ENCODE peak calls at places on chromosomes 7 and 10, in six cellular contexts. W, I, Q, A, H and L are unnamed samples.

GRCh38 chr10:88466786-88467185 is 116.3 kb downstream of the RNLS start:
- DNase-seq in H (no peak), W (no peak), I (no peak), A (no peak), Q (no peak), L (no peak)

GRCh38 chr10:91077549-91078017 is 142.9 kb upstream of the PCGF5 start:
- DNase-seq in A (peak), I (peak), H (no peak), W (no peak), Q (peak), L (no peak)

GRCh38 chr7:27972272-27972671 is 208.3 kb downstream of the JAZF1 start:
- DNase-seq in A (no peak), W (no peak), H (no peak), Q (no peak), I (no peak), L (no peak)

GRCh38 chr10:53748319-53748718 is 975.7 kb upstream of the MBL2 start:
- DNase-seq in A (no peak), I (no peak), H (no peak), Q (no peak), W (no peak), L (no peak)

GRCh38 chr7:143458263-143458662 is 15.0 kb downstream of the TAS2R60 start:
- DNase-seq in Q (peak), W (no peak), I (no peak), A (no peak), H (no peak), L (no peak)

GRCh38 chr7:132034748-132035416 is 478.5 kb upstream of the PODXL start:
- DNase-seq in I (no peak), A (no peak), H (no peak), Q (no peak), W (no peak), L (no peak)

GRCh38 chr10:3761916-3762708 is 22.9 kb downstream of the KLF6 start:
- DNase-seq in Q (peak), H (no peak), A (peak), W (peak), I (no peak), L (no peak)

GRCh38 chr10:80468002-80468401 is 13.9 kb downstream of the TSPAN14 start:
- DNase-seq in A (no peak), H (no peak), I (peak), W (no peak), Q (no peak), L (no peak)

GRCh38 chr10:34627741-34628140 is 187.4 kb downstream of the PARD3 start:
- DNase-seq in I (no peak), W (no peak), H (no peak), A (no peak), Q (no peak), L (no peak)

GRCh38 chr7:81603-82342 is 110.6 kb upstream of the FAM20C start:
- DNase-seq in A (no peak), I (no peak), W (no peak), Q (no peak), H (no peak), L (no peak)

GRCh38 chr10:126569513-126570447 is 100.7 kb downstream of the C10orf90 start:
- DNase-seq in Q (peak), W (no peak), I (no peak), A (peak), H (no peak), L (no peak)

GRCh38 chr10:100636848-100637553 is 101.3 kb downstream of the HIF1AN start:
- DNase-seq in A (no peak), I (no peak), Q (no peak), H (no peak), W (no peak), L (no peak)

GRCh38 chr10:99888623-99889022 is 106.2 kb downstream of the ABCC2 start:
- DNase-seq in W (no peak), A (peak), I (no peak), Q (peak), H (no peak), L (no peak)

GRCh38 chr7:156232931-156233705 is 407.5 kb upstream of the RNF32 start:
- DNase-seq in W (no peak), Q (no peak), A (no peak), H (no peak), I (no peak), L (no peak)

GRCh38 chr10:80945267-80945880 is 407.7 kb downstream of the SH2D4B start:
- DNase-seq in A (no peak), I (no peak), Q (no peak), H (peak), W (no peak), L (peak)

GRCh38 chr10:114943000-114943399 is 5.0 kb downstream of the TRUB1 start:
- DNase-seq in W (no peak), H (no peak), Q (no peak), I (peak), A (no peak), L (no peak)

GRCh38 chr7:74297516-74298233 is 8.5 kb downstream of the CLIP2 start:
- DNase-seq in W (no peak), I (no peak), Q (no peak), A (no peak), H (no peak), L (no peak)

GRCh38 chr10:6746782-6747181 is 166.7 kb upstream of the PRKCQ start:
- DNase-seq in A (peak), I (no peak), H (no peak), Q (no peak), W (no peak), L (no peak)

GRCh38 chr7:74032624-74033371 is 4.8 kb downstream of the ELN start:
- DNase-seq in I (no peak), H (no peak), Q (no peak), W (no peak), A (no peak), L (no peak)

GRCh38 chr7:157347217-157347904 is 10.6 kb downstream of the DNAJB6 start:
- DNase-seq in H (no peak), A (peak), I (peak), W (peak), Q (peak), L (no peak)

DNA sequence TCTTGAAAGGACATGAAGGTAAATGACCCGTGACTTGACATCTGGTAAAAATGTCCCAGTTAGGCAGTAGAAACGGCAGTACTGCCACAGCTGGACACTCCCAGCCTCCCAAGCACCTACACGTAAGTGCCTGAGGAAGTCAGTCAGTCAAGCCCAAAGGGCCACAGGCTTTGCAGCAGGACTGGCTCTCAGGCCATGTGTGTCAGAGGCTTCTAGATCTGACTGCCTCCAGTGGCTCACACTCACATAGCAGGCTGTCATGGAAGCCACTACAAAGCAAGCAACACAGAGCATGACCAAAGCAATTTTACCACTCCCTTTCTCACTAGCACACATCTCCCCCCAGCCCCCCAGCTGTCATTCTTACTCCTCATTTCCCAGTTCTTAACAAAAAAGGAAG is 17.8 kb upstream of the CCNJ start:
- DNase-seq in W (peak), H (peak), A (no peak), Q (no peak), I (no peak), L (no peak)
- TF ChIP-seq CTCF in W (peak), H (peak), A (no peak), Q (no peak), I (no peak), L (peak)

GRCh38 chr7:105402221-105403095 is 13.7 kb upstream of the SRPK2 start:
- DNase-seq in I (no peak), A (no peak), H (no peak), W (no peak), Q (peak), L (no peak)

GRCh38 chr7:105403128-105403527 is 14.4 kb upstream of the SRPK2 start:
- DNase-seq in I (no peak), W (no peak), H (no peak), A (no peak), Q (no peak), L (no peak)

GRCh38 chr7:105396566-105396965 is 7.8 kb upstream of the SRPK2 start:
- DNase-seq in A (no peak), Q (no peak), I (no peak), H (no peak), W (no peak), L (no peak)

GRCh38 chr7:105399043-105399725 is 10.5 kb upstream of the SRPK2 start:
- DNase-seq in I (no peak), W (no peak), A (peak), Q (peak), H (no peak), L (peak)
- TF ChIP-seq CTCF in I (no peak), W (peak), A (peak), Q (peak), H (peak), L (peak)

GRCh38 chr7:36928718-36929117 is 204.4 kb upstream of the AOAH start:
- DNase-seq in W (no peak), A (no peak), Q (no peak), I (no peak), H (no peak), L (no peak)
- TF ChIP-seq CTCF in W (no peak), A (no peak), Q (no peak), I (no peak), H (no peak), L (no peak)

DNA sequence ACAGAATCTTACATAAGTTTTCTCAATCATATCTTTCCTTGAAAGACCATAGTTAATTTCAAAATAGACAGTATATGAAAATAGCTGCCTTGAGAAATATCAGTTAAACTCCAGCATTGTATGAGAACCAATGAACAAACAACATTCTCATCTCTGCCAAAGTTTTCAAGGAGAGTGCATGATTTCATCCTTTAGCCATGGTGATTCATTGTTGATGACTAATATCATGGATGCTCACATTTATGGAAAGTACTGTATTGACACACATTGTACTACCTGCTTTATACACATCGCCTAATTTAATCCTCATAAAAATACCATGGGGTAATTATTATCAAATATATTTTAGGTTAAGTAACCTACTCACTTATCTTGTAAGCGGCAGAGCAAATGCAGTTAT is 250.3 kb downstream of the CNTNAP2 start:
- DNase-seq in A (no peak), Q (peak), I (no peak), H (no peak), W (no peak), L (no peak)
- TF ChIP-seq CTCF in A (no peak), Q (no peak), I (no peak), H (no peak), W (no peak), L (no peak)

DNA sequence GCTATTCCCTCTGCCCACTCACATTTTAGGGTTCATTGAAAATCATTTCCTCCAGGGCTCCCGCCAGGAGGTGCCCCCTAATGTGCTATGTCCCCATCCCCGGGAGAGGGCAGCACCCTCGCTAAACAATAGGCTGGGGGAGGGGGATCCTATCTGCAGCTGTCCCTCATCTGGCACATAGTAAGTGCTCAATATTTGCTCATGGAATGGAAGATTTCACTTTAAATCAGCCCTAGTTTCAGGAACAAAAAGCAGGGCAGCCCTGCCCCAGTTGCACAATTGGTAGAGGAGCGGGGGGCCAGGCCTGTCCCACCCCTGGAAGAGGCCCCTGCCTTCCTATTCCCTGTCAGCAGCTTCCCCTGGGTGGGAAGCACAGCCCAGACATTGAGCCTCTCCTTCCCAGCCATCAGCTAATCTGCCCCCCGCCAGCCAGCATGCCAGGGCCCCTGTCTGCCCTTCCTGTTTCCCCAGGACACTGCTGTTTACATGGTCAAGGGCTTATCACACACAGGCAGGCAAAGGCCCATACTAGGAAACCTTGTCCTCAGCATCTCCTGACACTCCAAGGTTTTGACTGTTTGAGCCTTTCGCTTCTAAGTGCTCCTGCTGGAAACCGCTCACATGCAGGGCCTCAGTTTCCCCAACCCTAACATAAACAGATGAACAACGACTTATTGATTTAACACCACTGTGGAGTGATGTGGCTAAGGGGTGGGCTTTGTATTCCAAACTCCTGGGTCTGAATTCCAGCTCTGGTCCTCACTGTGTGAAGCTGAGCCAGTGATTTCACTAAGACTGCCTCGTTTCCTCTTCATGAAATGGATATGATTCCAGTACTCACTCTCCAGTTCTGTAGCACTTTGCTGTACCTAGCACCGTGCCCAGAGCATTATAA is 130.7 kb upstream of the ZMIZ1 start:
- DNase-seq in A (peak), Q (no peak), I (no peak), H (no peak), W (no peak), L (peak)
- TF ChIP-seq CTCF in A (peak), Q (no peak), I (no peak), H (no peak), W (peak), L (peak)

GRCh38 chr7:98879198-98879988 is 1.1 kb downstream of the TRRAP start:
- DNase-seq in W (peak), Q (no peak), I (peak), A (peak), H (peak), L (peak)
- TF ChIP-seq CTCF in W (peak), Q (peak), I (no peak), A (peak), H (peak), L (peak)

GRCh38 chr10:72048450-72049124 is 39.8 kb downstream of the SPOCK2 start:
- DNase-seq in A (peak), Q (peak), W (peak), I (peak), H (peak), L (peak)

GRCh38 chr10:72043016-72043834 is 45.1 kb downstream of the SPOCK2 start:
- DNase-seq in H (no peak), W (no peak), I (no peak), Q (no peak), A (no peak), L (no peak)

GRCh38 chr10:72045586-72045985 is 42.8 kb downstream of the SPOCK2 start:
- DNase-seq in Q (peak), I (no peak), W (no peak), H (no peak), A (peak), L (no peak)

GRCh38 chr10:72041491-72041890 is 46.9 kb downstream of the SPOCK2 start:
- DNase-seq in Q (no peak), W (no peak), I (no peak), H (no peak), A (no peak), L (no peak)

DNA sequence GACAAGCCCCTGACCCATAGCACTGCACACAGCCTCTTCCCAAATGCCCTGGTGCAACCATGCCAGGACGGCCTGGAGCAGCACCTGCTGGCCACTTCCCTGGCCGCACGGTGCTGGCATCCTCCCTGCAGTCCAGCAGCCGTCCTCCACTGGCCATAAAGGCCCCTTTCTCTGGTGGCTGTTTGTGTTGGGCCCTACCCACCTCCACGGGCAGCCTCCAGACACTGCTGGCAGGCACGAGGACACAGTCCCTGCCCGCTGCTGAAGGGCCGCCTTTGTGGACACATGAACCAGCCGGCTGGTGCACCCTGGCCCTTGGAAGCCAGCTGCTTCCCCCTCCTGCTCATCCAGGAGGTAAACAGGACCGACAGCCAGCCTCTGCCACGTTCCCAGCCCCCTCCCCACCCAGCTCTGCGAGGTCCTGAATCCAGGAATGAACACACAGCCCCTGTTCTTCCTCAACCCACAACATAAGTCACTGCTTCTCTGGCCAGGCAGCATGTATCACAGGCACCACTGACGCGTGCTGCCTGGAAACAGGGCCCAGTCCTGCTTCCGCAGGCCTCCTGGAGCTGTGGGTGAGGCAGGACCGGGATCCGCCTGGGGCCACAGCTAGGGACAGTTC is 43.8 kb downstream of the SPOCK2 start:
- DNase-seq in H (no peak), W (no peak), I (peak), Q (no peak), A (peak), L (no peak)
- TF ChIP-seq CTCF in H (no peak), W (no peak), I (peak), Q (no peak), A (peak), L (no peak)